ENCODE peak calls at places on chromosomes 2 and 18, in nine cellular contexts. S is GM23338, B is hepatocyte, J is PC-3, O is neural progenitor cell, Q is GM23248, D is HCT116, Z is OCI-LY7, W is MM.1S. L is an unnamed sample.

GRCh38 chr18:58180738-58181353 is 136.8 kb downstream of the NEDD4L start:
- DNase-seq in J (peak), Q (peak), B (peak), S (peak), W (peak), Z (peak), D (no peak), O (peak), L (peak)

GRCh38 chr18:46950064-46950656 is 32.8 kb downstream of the KATNAL2 start:
- DNase-seq in W (peak), O (peak), B (peak), Q (peak), Z (peak), S (peak), D (no peak), J (peak), L (peak)

GRCh38 chr2:109727929-109728447 is 66.1 kb upstream of the RGPD5 start:
- DNase-seq in Q (no peak), B (no peak), S (no peak), D (no peak), Z (no peak), O (no peak), W (no peak), J (no peak), L (no peak)

GRCh38 chr2:215870088-215870490 is 143.3 kb downstream of the MREG start:
- DNase-seq in S (no peak), O (no peak), J (peak), D (peak), B (peak), W (no peak), Z (no peak), Q (peak), L (no peak)

GRCh38 chr2:216492951-216493685 is 5.5 kb upstream of the RPL37A start:
- DNase-seq in Z (no peak), Q (peak), S (no peak), W (no peak), O (no peak), B (peak), J (peak), D (no peak), L (no peak)

GRCh38 chr2:145350011-145350410 is 830.1 kb upstream of the ZEB2 start:
- DNase-seq in D (no peak), O (no peak), Z (no peak), Q (peak), W (no peak), B (no peak), J (peak), S (no peak), L (no peak)

GRCh38 chr2:150228936-150229335 is 258.5 kb downstream of the RND3 start:
- DNase-seq in D (no peak), O (no peak), B (no peak), W (no peak), S (no peak), Z (no peak), Q (no peak), J (peak), L (no peak)

GRCh38 chr2:182946949-182947348 is 80.5 kb upstream of the FRZB start:
- DNase-seq in Z (no peak), S (no peak), D (no peak), W (no peak), B (no peak), O (no peak), Q (no peak), J (no peak), L (peak)

GRCh38 chr2:23436346-23437099 is 51.5 kb downstream of the KLHL29 start:
- DNase-seq in D (no peak), W (no peak), S (peak), O (no peak), Z (no peak), Q (peak), B (no peak), J (peak), L (no peak)

GRCh38 chr2:239143858-239144712 is 256.7 kb downstream of the HDAC4 start:
- DNase-seq in W (no peak), B (peak), Q (peak), S (peak), Z (peak), D (peak), J (peak), O (peak), L (peak)

GRCh38 chr18:76980663-76981387 is 151.8 kb downstream of the MBP start:
- DNase-seq in Q (no peak), B (no peak), O (no peak), D (no peak), J (no peak), S (no peak), W (no peak), Z (peak), L (no peak)

GRCh38 chr2:35548171-35548570 is 807.4 kb upstream of the CRIM1 start:
- DNase-seq in W (no peak), Z (no peak), O (no peak), J (no peak), D (no peak), S (no peak), B (peak), Q (peak), L (no peak)

GRCh38 chr18:10055125-10055750 is 141.4 kb downstream of the VAPA start:
- DNase-seq in S (no peak), J (no peak), O (no peak), B (no peak), D (no peak), Q (no peak), Z (no peak), W (no peak), L (no peak)

GRCh38 chr2:202610367-202610766 is 24.4 kb upstream of the FAM117B start:
- DNase-seq in Z (no peak), B (no peak), W (no peak), J (no peak), O (no peak), Q (no peak), S (no peak), D (no peak), L (no peak)

GRCh38 chr2:119638891-119639539 is 40.0 kb upstream of the TMEM177 start:
- DNase-seq in J (no peak), O (peak), B (peak), Z (no peak), S (peak), Q (no peak), D (no peak), W (no peak), L (no peak)

GRCh38 chr2:120864981-120865380 is 129.3 kb downstream of the GLI2 start:
- DNase-seq in J (no peak), B (no peak), O (no peak), Z (no peak), Q (peak), D (no peak), W (no peak), S (no peak), L (no peak)

GRCh38 chr2:11558206-11558886 is 24.5 kb downstream of the GREB1 start:
- DNase-seq in J (no peak), Z (no peak), B (no peak), D (no peak), W (no peak), S (no peak), Q (no peak), O (no peak), L (peak)

GRCh38 chr2:175640655-175641054 is 361.4 kb downstream of the LNPK start:
- DNase-seq in W (no peak), Z (no peak), Q (no peak), B (peak), O (no peak), S (no peak), D (no peak), J (no peak), L (no peak)

GRCh38 chr2:49843314-49843713 is 689.0 kb upstream of the FSHR start:
- DNase-seq in D (no peak), B (no peak), J (no peak), S (peak), Q (no peak), O (no peak), W (no peak), Z (no peak), L (no peak)

GRCh38 chr2:242001853-242002252 is 132.3 kb downstream of the RTP5 start:
- DNase-seq in J (no peak), O (no peak), B (no peak), Z (no peak), S (no peak), W (no peak), Q (no peak), D (no peak), L (no peak)

GRCh38 chr2:3284657-3285630 is 92.7 kb downstream of the EIPR1 start:
- DNase-seq in W (no peak), D (no peak), Q (no peak), J (no peak), S (no peak), Z (no peak), B (no peak), O (no peak), L (peak)

GRCh38 chr2:96952016-96952750 is 34.2 kb downstream of the FAM178B start:
- DNase-seq in J (no peak), Z (no peak), O (no peak), D (no peak), B (no peak), Q (no peak), W (no peak), S (no peak), L (no peak)

GRCh38 chr2:172928754-172929153 is 146.9 kb upstream of the MAP3K20 start:
- DNase-seq in D (no peak), Q (peak), B (peak), J (no peak), W (no peak), S (no peak), O (no peak), Z (no peak), L (no peak)

GRCh38 chr2:31354837-31355236 is 59.7 kb downstream of the XDH start:
- DNase-seq in B (no peak), D (peak), W (peak), O (no peak), Z (peak), J (peak), S (peak), Q (peak), L (no peak)

GRCh38 chr18:22594155-22594690 is 176.5 kb upstream of the CTAGE1 start:
- DNase-seq in S (peak), J (no peak), O (no peak), D (no peak), B (no peak), W (no peak), Q (no peak), Z (no peak), L (no peak)

GRCh38 chr2:183035954-183036669 is 2.1 kb downstream of the NCKAP1 start:
- DNase-seq in Q (no peak), W (peak), B (no peak), J (no peak), O (no peak), D (no peak), S (no peak), Z (peak), L (no peak)

GRCh38 chr2:40103590-40103989 is 324.5 kb upstream of the THUMPD2 start:
- DNase-seq in S (no peak), B (no peak), Q (peak), W (no peak), O (no peak), Z (no peak), J (no peak), D (no peak), L (no peak)

GRCh38 chr2:176100547-176101140 is 1.0 kb downstream of the HOXD12 start:
- DNase-seq in Q (no peak), B (no peak), Z (no peak), J (no peak), O (no peak), S (peak), W (no peak), D (no peak), L (no peak)

GRCh38 chr18:58186258-58186948 is 142.4 kb downstream of the NEDD4L start:
- DNase-seq in J (peak), W (no peak), Z (no peak), D (no peak), O (no peak), Q (peak), S (no peak), B (peak), L (no peak)

DNA sequence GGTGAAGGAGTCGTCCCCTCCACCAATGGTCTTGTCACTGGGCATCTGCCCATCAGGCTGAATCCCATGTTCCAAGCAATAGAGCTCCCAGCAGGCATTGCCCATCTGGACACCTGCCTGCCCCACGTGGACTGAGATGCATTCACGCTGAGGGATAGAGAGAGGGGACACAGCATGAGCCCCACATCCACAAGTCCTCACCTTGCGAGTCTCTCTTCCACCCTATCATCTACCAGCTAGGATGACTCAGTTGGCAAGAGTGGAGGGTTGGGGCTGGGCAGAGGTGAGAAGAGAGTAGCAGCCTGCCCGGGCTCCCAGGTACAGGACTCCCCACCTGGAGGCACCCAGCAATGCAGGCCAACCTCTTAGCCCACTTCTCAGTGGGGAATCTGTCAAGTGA is 959 bp upstream of the TUBA4B start:
- DNase-seq in B (no peak), Q (peak), O (no peak), S (no peak), Z (peak), W (no peak), J (peak), D (no peak), L (no peak)
- TF ChIP-seq EZH2phosphoT487 in B (no peak), Q (no peak), O (no peak), S (no peak), Z (no peak), W (no peak), J (no peak), D (no peak), L (no peak)

DNA sequence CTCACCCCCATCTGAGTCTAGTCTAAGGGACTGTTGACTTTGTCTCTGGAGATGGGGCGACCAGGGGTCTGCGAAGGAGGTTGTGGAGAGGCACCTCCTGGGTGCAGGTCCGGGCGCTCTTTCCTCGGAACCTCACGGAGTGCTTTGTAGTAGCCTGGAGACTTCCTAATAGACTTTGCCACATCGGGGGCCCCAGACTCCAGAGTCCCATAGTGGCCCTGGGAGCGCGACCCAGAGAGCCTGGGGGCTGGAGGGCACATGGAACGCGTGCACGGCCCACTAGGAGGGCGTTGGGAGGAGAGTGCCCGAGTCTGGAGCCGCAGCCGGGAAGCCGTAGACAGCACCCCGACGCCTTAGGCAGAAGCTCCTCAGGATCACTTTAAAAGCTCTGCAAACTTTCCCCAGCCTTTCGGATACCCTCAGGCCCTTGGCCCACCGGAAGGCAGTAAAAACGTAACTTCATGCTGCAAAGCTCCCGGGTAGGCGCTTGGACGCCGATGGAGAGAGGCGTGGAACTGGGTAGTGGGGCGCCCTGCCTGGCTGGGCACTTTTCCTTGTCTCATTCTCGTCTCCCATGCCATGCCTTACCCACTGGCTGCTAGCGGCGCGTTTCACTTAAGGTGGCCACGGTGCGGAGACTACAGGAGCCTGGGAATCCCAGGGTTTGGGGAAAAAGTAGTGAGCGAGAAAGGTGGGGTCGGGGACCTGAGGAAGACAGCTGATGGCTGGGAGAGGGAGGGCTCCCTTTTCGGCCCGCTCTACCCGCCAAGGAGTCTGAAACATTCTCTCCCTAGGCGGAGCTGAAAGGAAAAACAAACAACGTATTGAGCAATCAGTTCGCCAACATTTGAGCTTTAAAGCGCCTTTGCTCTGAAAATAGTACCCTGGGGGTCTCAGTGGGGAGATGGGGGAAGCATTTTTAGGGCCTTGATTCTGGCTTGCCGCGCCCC is 141.7 kb downstream of the MEIS1 start:
- DNase-seq in Q (peak), D (no peak), O (peak), Z (no peak), W (no peak), J (peak), B (peak), S (peak), L (no peak)
- TF ChIP-seq EZH2phosphoT487 in Q (no peak), D (no peak), O (peak), Z (no peak), W (no peak), J (no peak), B (no peak), S (peak), L (no peak)

GRCh38 chr2:240911641-240912265 is 5.6 kb downstream of the CROCC2 start:
- DNase-seq in Z (no peak), W (no peak), D (no peak), J (peak), O (no peak), S (no peak), Q (peak), B (no peak), L (no peak)
- TF ChIP-seq EZH2phosphoT487 in Z (no peak), W (no peak), D (no peak), J (no peak), O (no peak), S (no peak), Q (no peak), B (no peak), L (no peak)

DNA sequence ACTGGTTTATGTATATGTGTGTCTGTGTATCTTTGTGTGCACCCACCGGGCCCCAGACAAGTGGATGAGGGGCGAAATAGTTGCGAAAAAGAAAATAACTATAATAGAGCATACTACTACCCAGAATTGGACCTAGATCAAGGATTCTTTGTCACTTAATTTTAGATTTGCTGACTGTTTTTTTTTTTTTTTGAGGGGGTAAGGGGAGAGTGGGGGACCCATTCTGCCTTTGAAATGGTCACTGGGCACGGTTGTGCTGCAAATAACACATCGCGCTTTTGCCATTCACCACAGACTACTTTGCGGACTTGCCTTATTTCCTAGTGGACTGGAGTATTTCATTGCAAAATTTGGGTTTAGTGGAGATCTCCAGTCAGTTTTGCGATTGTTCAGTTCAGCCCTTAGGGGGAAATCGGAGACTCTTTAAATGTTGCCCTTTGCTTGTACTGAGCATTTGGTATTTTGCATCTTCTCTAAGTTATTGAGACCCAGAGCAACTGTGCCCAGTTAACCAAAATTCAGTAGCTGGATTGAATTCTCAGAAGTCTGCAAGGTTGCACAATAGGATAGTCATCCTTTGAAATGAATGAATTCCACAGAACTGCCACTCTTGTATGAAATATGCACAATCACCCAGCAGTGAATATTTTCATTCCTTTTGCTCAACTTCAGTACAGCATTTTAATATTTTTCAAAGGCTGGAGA is 2.8 kb downstream of the TRIB2 start:
- DNase-seq in Z (no peak), Q (peak), S (no peak), D (no peak), J (peak), W (no peak), O (peak), B (no peak), L (no peak)
- TF ChIP-seq EZH2phosphoT487 in Z (no peak), Q (no peak), S (no peak), D (no peak), J (no peak), W (no peak), O (no peak), B (no peak), L (no peak)

DNA sequence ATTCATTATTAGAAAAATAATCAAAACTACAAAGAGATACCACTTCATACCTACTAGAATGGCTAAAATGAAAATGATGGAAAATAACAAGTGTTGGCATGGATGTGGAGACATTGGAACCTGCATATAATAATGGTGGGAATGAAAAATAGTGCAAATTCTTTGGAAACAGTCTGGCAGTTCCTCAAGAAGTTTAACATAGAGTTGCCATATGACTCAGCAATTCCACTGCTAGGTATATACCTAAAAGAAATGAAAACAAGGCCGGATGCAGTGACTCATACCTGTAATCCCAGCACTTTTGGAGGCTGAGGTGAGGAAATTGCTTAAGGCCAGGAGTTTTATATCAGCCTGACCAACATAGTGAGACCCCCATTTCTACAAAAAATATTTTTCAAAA is 41.6 kb upstream of the ACYP2 start:
- DNase-seq in S (no peak), D (peak), B (peak), Z (no peak), J (peak), W (peak), O (no peak), Q (peak), L (no peak)
- TF ChIP-seq EZH2phosphoT487 in S (no peak), D (no peak), B (no peak), Z (no peak), J (no peak), W (no peak), O (no peak), Q (no peak), L (no peak)